ENCODE peak calls at places on chromosome 20, in nine cellular contexts. One of them, this sample, is unnamed.

GRCh38 chr20:63976980-63977391 is 2.5 kb downstream of the SAMD10 start:
- DNase-seq in caudate nucleus: no peak
- DNase-seq in brain microvascular endothelial cell: no peak
- DNase-seq in RCC 7860: no peak
- DNase-seq in NAMALWA: no peak
- DNase-seq in transverse colon: no peak
- DNase-seq in memory B cell: peak
- DNase-seq in stimulated activated naive CD8-positive, alpha-beta T cell treated with anti-CD3 and anti-CD28 coated beads, Interleukin-15, Interleukin-2, amounts not matched to agents 100 U/mL and 50 U/mL, for 24 hours: no peak
- DNase-seq in activated CD4-positive, CD25-positive, alpha-beta regulatory T cell: no peak
- DNase-seq in this sample: no peak

GRCh38 chr20:43384321-43384940 is 73.3 kb upstream of the SRSF6 start:
- DNase-seq in activated CD4-positive, CD25-positive, alpha-beta regulatory T cell: no peak
- DNase-seq in memory B cell: no peak
- DNase-seq in NAMALWA: no peak
- DNase-seq in stimulated activated naive CD8-positive, alpha-beta T cell treated with anti-CD3 and anti-CD28 coated beads, Interleukin-15, Interleukin-2, amounts not matched to agents 100 U/mL and 50 U/mL, for 24 hours: no peak
- DNase-seq in RCC 7860: no peak
- DNase-seq in transverse colon: no peak
- DNase-seq in caudate nucleus: no peak
- DNase-seq in brain microvascular endothelial cell: no peak
- DNase-seq in this sample: no peak

GRCh38 chr20:2217857-2218529 is 77.8 kb upstream of the TGM3 start:
- DNase-seq in NAMALWA: peak
- DNase-seq in transverse colon: peak
- DNase-seq in stimulated activated naive CD8-positive, alpha-beta T cell treated with anti-CD3 and anti-CD28 coated beads, Interleukin-15, Interleukin-2, amounts not matched to agents 100 U/mL and 50 U/mL, for 24 hours: peak
- DNase-seq in memory B cell: peak
- DNase-seq in brain microvascular endothelial cell: no peak
- DNase-seq in RCC 7860: no peak
- DNase-seq in activated CD4-positive, CD25-positive, alpha-beta regulatory T cell: no peak
- DNase-seq in caudate nucleus: no peak
- DNase-seq in this sample: no peak

GRCh38 chr20:5510446-5510845 is 193.7 kb upstream of the PROKR2 start:
- DNase-seq in activated CD4-positive, CD25-positive, alpha-beta regulatory T cell: no peak
- DNase-seq in transverse colon: no peak
- DNase-seq in NAMALWA: no peak
- DNase-seq in stimulated activated naive CD8-positive, alpha-beta T cell treated with anti-CD3 and anti-CD28 coated beads, Interleukin-15, Interleukin-2, amounts not matched to agents 100 U/mL and 50 U/mL, for 24 hours: no peak
- DNase-seq in caudate nucleus: no peak
- DNase-seq in brain microvascular endothelial cell: peak
- DNase-seq in RCC 7860: no peak
- DNase-seq in memory B cell: no peak
- DNase-seq in this sample: no peak

GRCh38 chr20:61589055-61589385 is 337.0 kb downstream of the CDH4 start:
- DNase-seq in activated CD4-positive, CD25-positive, alpha-beta regulatory T cell: no peak
- DNase-seq in RCC 7860: peak
- DNase-seq in stimulated activated naive CD8-positive, alpha-beta T cell treated with anti-CD3 and anti-CD28 coated beads, Interleukin-15, Interleukin-2, amounts not matched to agents 100 U/mL and 50 U/mL, for 24 hours: no peak
- DNase-seq in memory B cell: no peak
- DNase-seq in transverse colon: no peak
- DNase-seq in NAMALWA: no peak
- DNase-seq in caudate nucleus: no peak
- DNase-seq in brain microvascular endothelial cell: no peak
- DNase-seq in this sample: no peak

GRCh38 chr20:35296101-35296554 is 3.9 kb upstream of the FAM83C start:
- DNase-seq in transverse colon: no peak
- DNase-seq in RCC 7860: no peak
- DNase-seq in brain microvascular endothelial cell: no peak
- DNase-seq in NAMALWA: no peak
- DNase-seq in caudate nucleus: no peak
- DNase-seq in activated CD4-positive, CD25-positive, alpha-beta regulatory T cell: no peak
- DNase-seq in stimulated activated naive CD8-positive, alpha-beta T cell treated with anti-CD3 and anti-CD28 coated beads, Interleukin-15, Interleukin-2, amounts not matched to agents 100 U/mL and 50 U/mL, for 24 hours: no peak
- DNase-seq in memory B cell: no peak
- DNase-seq in this sample: no peak

GRCh38 chr20:38545771-38546170 is 35.2 kb upstream of the ADIG start:
- DNase-seq in memory B cell: no peak
- DNase-seq in NAMALWA: no peak
- DNase-seq in transverse colon: no peak
- DNase-seq in RCC 7860: no peak
- DNase-seq in caudate nucleus: no peak
- DNase-seq in stimulated activated naive CD8-positive, alpha-beta T cell treated with anti-CD3 and anti-CD28 coated beads, Interleukin-15, Interleukin-2, amounts not matched to agents 100 U/mL and 50 U/mL, for 24 hours: no peak
- DNase-seq in activated CD4-positive, CD25-positive, alpha-beta regulatory T cell: no peak
- DNase-seq in brain microvascular endothelial cell: no peak
- DNase-seq in this sample: no peak

GRCh38 chr20:6993016-6993415 is 225.5 kb downstream of the BMP2 start:
- DNase-seq in stimulated activated naive CD8-positive, alpha-beta T cell treated with anti-CD3 and anti-CD28 coated beads, Interleukin-15, Interleukin-2, amounts not matched to agents 100 U/mL and 50 U/mL, for 24 hours: no peak
- DNase-seq in RCC 7860: peak
- DNase-seq in activated CD4-positive, CD25-positive, alpha-beta regulatory T cell: no peak
- DNase-seq in NAMALWA: no peak
- DNase-seq in transverse colon: no peak
- DNase-seq in memory B cell: no peak
- DNase-seq in caudate nucleus: no peak
- DNase-seq in brain microvascular endothelial cell: peak
- DNase-seq in this sample: no peak